ENCODE peak calls at places on chromosomes 2 and 18, in five cellular contexts. S, E, U, T and Z are unnamed samples.

GRCh38 chr2:203802277-203803045 is 65.1 kb upstream of the CTLA4 start:
- DNase-seq in S (no peak), E (no peak), U (no peak), T (no peak), Z (no peak)

GRCh38 chr2:188303363-188304031 is 11.8 kb downstream of the GULP1 start:
- DNase-seq in S (no peak), E (no peak), U (no peak), T (no peak), Z (no peak)

GRCh38 chr18:39513187-39513586 is 1947.6 kb upstream of the CELF4 start:
- DNase-seq in S (no peak), E (no peak), U (no peak), T (no peak), Z (no peak)

GRCh38 chr2:63287961-63288360 is 237.3 kb downstream of the OTX1 start:
- DNase-seq in S (no peak), E (no peak), U (no peak), T (no peak), Z (no peak)

GRCh38 chr2:46848446-46848845 is 67.2 kb downstream of the MCFD2 start:
- DNase-seq in S (peak), E (no peak), U (no peak), T (no peak), Z (no peak)

GRCh38 chr2:46717733-46718121 is 197.9 kb downstream of the MCFD2 start:
- DNase-seq in S (no peak), E (no peak), U (no peak), T (no peak), Z (no peak)

GRCh38 chr2:216117566-216117965 is 8.4 kb downstream of the XRCC5 start:
- DNase-seq in S (no peak), E (no peak), U (no peak), T (no peak), Z (no peak)

GRCh38 chr2:219119422-219120043 is 41.1 kb downstream of the NHEJ1 start:
- DNase-seq in S (no peak), E (peak), U (peak), T (peak), Z (peak)

GRCh38 chr2:218027426-218028188 is 24.8 kb upstream of the TNS1 start:
- DNase-seq in S (peak), E (no peak), U (peak), T (no peak), Z (no peak)

GRCh38 chr2:129936334-129936934 is 43.0 kb upstream of the RAB6C start:
- DNase-seq in S (no peak), E (no peak), U (peak), T (no peak), Z (peak)

GRCh38 chr18:22169011-22169888 is at the start of gene GATA6:
- DNase-seq in S (peak), E (peak), U (peak), T (peak), Z (peak)

GRCh38 chr2:164896634-164897033 is 55.0 kb upstream of the COBLL1 start:
- DNase-seq in S (no peak), E (no peak), U (no peak), T (no peak), Z (no peak)

GRCh38 chr2:182818541-182819308 is 47.7 kb downstream of the FRZB start:
- DNase-seq in S (no peak), E (no peak), U (no peak), T (no peak), Z (no peak)
- H3K4me3 ChIP-seq in S (no peak), E (no peak), U (no peak), T (no peak), Z (no peak)

GRCh38 chr18:45806226-45806625 is 19.2 kb upstream of the SIGLEC15 start:
- DNase-seq in S (no peak), E (no peak), U (no peak), T (no peak), Z (no peak)
- TF ChIP-seq POLR2AphosphoS5 in S (no peak), E (no peak), U (no peak), T (no peak), Z (no peak)

DNA sequence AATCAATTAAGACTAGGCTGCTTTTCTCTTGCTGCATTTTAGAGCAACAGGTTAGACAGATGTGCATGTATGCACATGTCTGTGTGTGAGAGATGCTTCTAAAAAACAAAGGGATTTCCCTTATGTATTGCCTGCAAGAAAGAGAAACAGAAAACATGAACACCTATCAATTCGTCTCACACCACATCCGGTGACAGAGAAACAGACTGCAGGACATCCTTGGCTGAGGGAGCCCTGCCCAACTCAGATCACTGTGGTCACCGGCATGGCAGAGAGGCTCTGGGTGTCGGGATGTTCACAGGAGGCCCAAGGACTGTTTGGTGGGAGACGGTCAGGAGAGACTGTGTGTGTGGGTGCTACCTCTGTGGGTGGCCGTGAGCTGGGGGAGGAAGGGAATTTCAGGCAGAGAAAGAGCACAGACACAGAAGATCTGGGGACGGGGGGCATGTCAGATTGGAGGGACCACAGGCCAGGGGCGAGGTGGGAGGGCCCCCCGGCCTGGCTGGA is 24.9 kb downstream of the FHL2 start:
- DNase-seq in S (no peak), E (no peak), U (no peak), T (no peak), Z (no peak)
- TF ChIP-seq POLR2A in S (no peak), E (no peak), U (no peak), T (no peak), Z (no peak)

DNA sequence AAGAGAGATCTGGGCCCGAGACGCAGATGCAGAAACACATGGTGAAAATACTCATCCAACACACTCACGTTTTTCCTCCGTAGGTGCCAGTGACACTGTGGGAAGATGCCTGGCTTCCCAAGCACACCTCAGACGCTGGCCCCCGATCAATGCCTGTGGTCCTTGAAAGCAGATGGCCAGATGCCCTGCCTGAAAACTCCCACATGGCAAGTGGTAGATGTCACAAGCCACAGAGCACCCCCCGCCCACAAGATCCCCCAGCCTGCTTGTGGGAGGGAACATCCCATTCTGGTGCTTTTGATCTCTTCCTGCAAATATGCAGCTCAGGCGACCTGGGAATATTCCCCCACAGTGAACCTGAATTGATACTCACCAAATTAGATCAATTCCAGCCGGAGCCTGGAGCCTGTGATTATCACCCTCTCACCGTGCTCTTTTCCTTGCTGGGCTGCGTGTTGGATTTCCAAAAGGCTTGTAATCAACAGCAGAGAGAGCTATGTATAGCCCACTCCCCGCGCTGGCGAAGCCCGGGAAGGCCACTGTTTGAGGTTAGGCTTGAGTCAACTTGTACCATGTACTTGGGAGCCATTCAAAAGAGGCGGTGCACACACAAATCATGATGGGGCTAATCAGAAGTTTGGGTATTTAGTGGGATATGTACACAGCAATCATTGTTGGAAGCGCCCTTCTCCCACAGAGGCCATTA is 151.5 kb downstream of the GLI2 start:
- DNase-seq in S (no peak), E (no peak), U (peak), T (no peak), Z (no peak)
- H3K4me3 ChIP-seq in S (no peak), E (no peak), U (no peak), T (no peak), Z (no peak)

GRCh38 chr2:23434721-23435121 is 49.7 kb downstream of the KLHL29 start:
- DNase-seq in S (peak), E (peak), U (peak), T (no peak), Z (no peak)
- TF ChIP-seq POLR2AphosphoS5 in S (peak), E (no peak), U (no peak), T (no peak), Z (peak)

DNA sequence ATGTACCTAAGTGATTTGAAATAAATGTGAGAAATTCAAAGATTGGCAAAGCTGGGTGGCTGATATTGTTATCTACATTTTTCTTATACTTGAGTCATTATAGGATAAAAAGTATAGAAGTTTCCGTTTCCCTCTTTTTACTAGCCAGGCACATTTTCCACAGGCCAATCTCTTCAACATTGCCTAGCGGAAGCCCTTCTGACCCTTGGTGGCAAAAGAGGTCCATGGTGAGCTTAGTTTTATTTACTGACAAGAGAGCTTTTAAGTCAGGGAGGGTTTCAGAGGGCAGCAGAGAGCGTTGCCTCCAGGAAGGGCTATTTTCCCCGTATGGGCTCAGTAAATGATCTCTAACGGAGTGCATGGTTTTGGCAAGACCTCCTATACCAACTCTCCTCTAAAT is 15.1 kb upstream of the RHOB start:
- DNase-seq in S (peak), E (no peak), U (no peak), T (no peak), Z (no peak)
- TF ChIP-seq POLR2A in S (no peak), E (no peak), U (no peak), T (no peak), Z (no peak)

DNA sequence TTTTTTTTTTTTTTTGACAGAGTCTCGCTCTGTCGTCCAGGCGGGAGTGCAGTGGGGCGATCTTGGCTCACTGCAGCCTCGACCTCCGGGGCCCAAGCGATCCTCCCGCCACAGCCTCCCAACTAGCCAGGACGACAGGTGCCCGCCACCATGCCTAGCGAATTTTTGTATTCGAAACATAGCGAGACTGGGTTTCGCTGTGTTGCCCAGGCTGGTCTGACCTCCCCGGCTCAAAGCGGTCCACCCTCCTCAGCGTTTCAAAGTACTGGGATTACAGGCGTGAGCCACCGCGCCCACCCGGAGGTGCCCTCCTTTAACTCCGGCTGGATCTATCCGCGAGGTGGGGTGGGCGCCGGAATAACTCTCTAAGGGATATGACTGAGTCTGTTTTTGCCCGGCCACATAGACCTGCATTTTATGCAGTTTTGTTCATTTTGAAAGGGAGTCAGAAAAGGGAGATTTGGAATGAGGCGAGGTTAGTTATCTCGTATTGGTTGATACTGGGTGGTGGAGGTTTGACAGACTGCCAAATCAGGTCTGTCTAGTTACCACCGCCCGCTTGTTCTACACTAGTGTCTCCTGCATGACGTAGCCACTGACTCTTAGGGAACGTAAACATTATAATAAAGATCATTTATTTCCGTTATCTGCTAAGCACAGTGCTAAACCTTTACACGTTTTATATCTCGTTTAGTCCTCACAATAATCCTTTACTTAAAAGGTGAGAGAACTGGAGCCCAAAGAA is 928 bp upstream of the CCT4 start:
- DNase-seq in S (peak), E (peak), U (peak), T (no peak), Z (peak)
- H3K4me3 ChIP-seq in S (peak), E (peak), U (peak), T (peak), Z (peak)

GRCh38 chr2:61288070-61288841 is 126.3 kb downstream of the C2orf74 start:
- DNase-seq in S (no peak), E (no peak), U (no peak), T (no peak), Z (no peak)
- TF ChIP-seq POLR2AphosphoS5 in S (no peak), E (no peak), U (no peak), T (no peak), Z (no peak)

DNA sequence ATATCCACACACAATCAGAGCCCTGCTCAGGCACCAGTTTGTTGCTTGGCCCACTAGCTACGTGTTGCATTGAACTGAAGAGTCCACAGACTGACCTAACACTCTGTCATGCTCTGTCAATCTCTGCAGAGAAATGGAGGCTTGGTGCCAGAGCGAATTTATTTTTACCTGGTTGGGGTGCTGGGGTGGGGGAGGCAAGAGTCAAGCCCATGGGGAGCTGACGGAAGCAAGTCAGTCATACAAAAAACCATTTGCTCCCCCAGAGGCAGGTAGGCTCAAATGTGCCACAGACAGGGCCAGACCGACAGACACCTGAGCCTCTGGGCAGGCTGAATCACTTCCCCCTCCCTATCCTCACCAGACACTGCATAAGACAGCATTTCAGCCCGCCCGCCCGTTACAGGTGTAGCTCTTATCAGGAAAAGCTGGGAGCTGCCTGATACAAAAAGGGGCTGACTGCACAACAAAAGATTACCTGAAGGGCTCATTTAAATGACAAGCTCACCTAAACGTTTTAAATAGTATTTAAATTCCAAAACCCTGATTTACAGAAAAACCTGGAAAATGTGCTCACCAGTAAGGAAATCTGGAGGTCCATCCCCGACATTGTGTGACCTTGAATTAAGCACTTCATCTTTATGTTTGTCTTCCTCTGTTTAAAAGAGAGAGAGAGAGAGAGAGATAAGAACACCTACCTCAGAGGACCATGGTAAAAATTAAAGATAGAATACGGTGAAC is 2.1 kb upstream of the PCBP1 start:
- DNase-seq in S (peak), E (peak), U (peak), T (peak), Z (peak)
- TF ChIP-seq POLR2A in S (no peak), E (no peak), U (no peak), T (no peak), Z (peak)